ENCODE peak calls at places on chromosomes 16 and 17, in seven cellular contexts. One of them, this sample, is unnamed.

GRCh38 chr17:48505788-48506187 is 25.0 kb downstream of the HOXB1 start:
- DNase-seq in tibial nerve: no peak
- DNase-seq in cardiac muscle cell: peak
- DNase-seq in A673: peak
- DNase-seq in psoas muscle: no peak
- DNase-seq in pancreas: no peak
- DNase-seq in A549: peak
- DNase-seq in this sample: no peak

GRCh38 chr17:7220593-7221280 is 999 bp downstream of the ACADVL start:
- DNase-seq in cardiac muscle cell: peak
- DNase-seq in psoas muscle: peak
- DNase-seq in A673: peak
- DNase-seq in A549: peak
- DNase-seq in pancreas: no peak
- DNase-seq in tibial nerve: no peak
- DNase-seq in this sample: peak

GRCh38 chr16:53952215-53953208 is 248.6 kb downstream of the FTO start:
- DNase-seq in tibial nerve: no peak
- DNase-seq in A673: peak
- DNase-seq in psoas muscle: no peak
- DNase-seq in pancreas: no peak
- DNase-seq in cardiac muscle cell: no peak
- DNase-seq in A549: no peak
- DNase-seq in this sample: no peak

GRCh38 chr17:38322156-38322779 is 21.5 kb downstream of the GPR179 start:
- DNase-seq in A673: peak
- DNase-seq in cardiac muscle cell: peak
- DNase-seq in A549: peak
- DNase-seq in pancreas: peak
- DNase-seq in tibial nerve: peak
- DNase-seq in psoas muscle: peak
- DNase-seq in this sample: peak

GRCh38 chr16:70734522-70734921 is 48.7 kb upstream of the MTSS2 start:
- DNase-seq in A673: no peak
- DNase-seq in psoas muscle: no peak
- DNase-seq in tibial nerve: no peak
- DNase-seq in A549: no peak
- DNase-seq in cardiac muscle cell: no peak
- DNase-seq in pancreas: no peak
- DNase-seq in this sample: no peak

GRCh38 chr17:74981979-74982662 is 5.3 kb upstream of the CDR2L start:
- DNase-seq in A673: peak
- DNase-seq in pancreas: peak
- DNase-seq in psoas muscle: peak
- DNase-seq in cardiac muscle cell: peak
- DNase-seq in A549: peak
- DNase-seq in tibial nerve: peak
- DNase-seq in this sample: peak

GRCh38 chr17:5282639-5283217 is 644 bp downstream of the RABEP1 start:
- DNase-seq in tibial nerve: no peak
- DNase-seq in cardiac muscle cell: peak
- DNase-seq in pancreas: no peak
- DNase-seq in psoas muscle: peak
- DNase-seq in A673: peak
- DNase-seq in A549: no peak
- DNase-seq in this sample: peak

GRCh38 chr17:4968166-4968915 is 724 bp upstream of the SPAG7 start:
- DNase-seq in cardiac muscle cell: peak
- DNase-seq in tibial nerve: no peak
- DNase-seq in psoas muscle: no peak
- DNase-seq in pancreas: no peak
- DNase-seq in A673: no peak
- DNase-seq in A549: peak
- DNase-seq in this sample: no peak

GRCh38 chr16:57619606-57620315 is 8.7 kb upstream of the ADGRG1 start:
- DNase-seq in A673: no peak
- DNase-seq in psoas muscle: no peak
- DNase-seq in A549: no peak
- DNase-seq in tibial nerve: no peak
- DNase-seq in cardiac muscle cell: no peak
- DNase-seq in pancreas: peak
- DNase-seq in this sample: peak

GRCh38 chr17:43753488-43754129 is 5.0 kb downstream of the SOST start:
- DNase-seq in tibial nerve: no peak
- DNase-seq in A549: no peak
- DNase-seq in cardiac muscle cell: no peak
- DNase-seq in A673: no peak
- DNase-seq in psoas muscle: no peak
- DNase-seq in pancreas: no peak
- DNase-seq in this sample: no peak

GRCh38 chr16:28294201-28294600 is 1.9 kb downstream of the SBK1 start:
- DNase-seq in tibial nerve: no peak
- DNase-seq in A549: no peak
- DNase-seq in A673: no peak
- DNase-seq in psoas muscle: no peak
- DNase-seq in cardiac muscle cell: no peak
- DNase-seq in pancreas: no peak
- DNase-seq in this sample: no peak

GRCh38 chr16:2237552-2238395 is 1.5 kb downstream of the DNASE1L2 start:
- DNase-seq in pancreas: no peak
- DNase-seq in A549: no peak
- DNase-seq in A673: no peak
- DNase-seq in cardiac muscle cell: no peak
- DNase-seq in psoas muscle: no peak
- DNase-seq in tibial nerve: no peak
- DNase-seq in this sample: no peak

GRCh38 chr16:47309581-47310312 is 151.1 kb downstream of the ITFG1 start:
- DNase-seq in pancreas: no peak
- DNase-seq in A549: no peak
- DNase-seq in tibial nerve: no peak
- DNase-seq in psoas muscle: no peak
- DNase-seq in A673: no peak
- DNase-seq in cardiac muscle cell: no peak
- DNase-seq in this sample: no peak

GRCh38 chr16:1169285-1170075 is 16.6 kb downstream of the CACNA1H start:
- DNase-seq in psoas muscle: no peak
- DNase-seq in pancreas: no peak
- DNase-seq in A673: no peak
- DNase-seq in A549: no peak
- DNase-seq in cardiac muscle cell: peak
- DNase-seq in tibial nerve: no peak
- DNase-seq in this sample: no peak

GRCh38 chr17:78358538-78359215 is 1.2 kb downstream of the SOCS3 start:
- DNase-seq in A549: no peak
- DNase-seq in pancreas: no peak
- DNase-seq in psoas muscle: no peak
- DNase-seq in A673: peak
- DNase-seq in tibial nerve: no peak
- DNase-seq in cardiac muscle cell: peak
- DNase-seq in this sample: peak

GRCh38 chr17:13393841-13394710 is 207.7 kb downstream of the HS3ST3A1 start:
- DNase-seq in pancreas: no peak
- DNase-seq in A673: no peak
- DNase-seq in cardiac muscle cell: peak
- DNase-seq in psoas muscle: no peak
- DNase-seq in A549: no peak
- DNase-seq in tibial nerve: no peak
- DNase-seq in this sample: no peak

GRCh38 chr17:78226752-78227454 is 4.5 kb upstream of the TMEM235 start:
- DNase-seq in psoas muscle: no peak
- DNase-seq in tibial nerve: no peak
- DNase-seq in pancreas: no peak
- DNase-seq in A549: no peak
- DNase-seq in cardiac muscle cell: no peak
- DNase-seq in A673: no peak
- DNase-seq in this sample: peak

GRCh38 chr17:31678431-31678830 is 180.6 kb downstream of the COPRS start:
- DNase-seq in pancreas: no peak
- DNase-seq in A549: no peak
- DNase-seq in tibial nerve: no peak
- DNase-seq in cardiac muscle cell: no peak
- DNase-seq in psoas muscle: peak
- DNase-seq in A673: no peak
- DNase-seq in this sample: no peak

GRCh38 chr17:60598001-60598736 is 1.8 kb upstream of the PPM1D start:
- DNase-seq in tibial nerve: no peak
- DNase-seq in cardiac muscle cell: no peak
- DNase-seq in A549: no peak
- DNase-seq in pancreas: no peak
- DNase-seq in A673: no peak
- DNase-seq in psoas muscle: no peak
- DNase-seq in this sample: peak

GRCh38 chr17:61238455-61238933 is 161.1 kb upstream of the TBX2 start:
- DNase-seq in cardiac muscle cell: no peak
- DNase-seq in pancreas: no peak
- DNase-seq in A549: no peak
- DNase-seq in A673: no peak
- DNase-seq in psoas muscle: no peak
- DNase-seq in tibial nerve: no peak
- DNase-seq in this sample: no peak

GRCh38 chr17:7351665-7352558 is at the start of gene KCTD11:
- DNase-seq in A549: peak
- DNase-seq in psoas muscle: peak
- DNase-seq in tibial nerve: peak
- DNase-seq in pancreas: peak
- DNase-seq in A673: peak
- DNase-seq in cardiac muscle cell: peak
- DNase-seq in this sample: peak

GRCh38 chr16:87662254-87663204 is 60.2 kb downstream of the JPH3 start:
- DNase-seq in A673: no peak
- DNase-seq in cardiac muscle cell: no peak
- DNase-seq in A549: no peak
- DNase-seq in psoas muscle: no peak
- DNase-seq in pancreas: no peak
- DNase-seq in tibial nerve: no peak
- DNase-seq in this sample: no peak

GRCh38 chr16:4660454-4661007 is 32.8 kb upstream of the NUDT16L1 start:
- DNase-seq in tibial nerve: no peak
- DNase-seq in psoas muscle: peak
- DNase-seq in pancreas: no peak
- DNase-seq in A549: no peak
- DNase-seq in cardiac muscle cell: peak
- DNase-seq in A673: peak
- DNase-seq in this sample: no peak

DNA sequence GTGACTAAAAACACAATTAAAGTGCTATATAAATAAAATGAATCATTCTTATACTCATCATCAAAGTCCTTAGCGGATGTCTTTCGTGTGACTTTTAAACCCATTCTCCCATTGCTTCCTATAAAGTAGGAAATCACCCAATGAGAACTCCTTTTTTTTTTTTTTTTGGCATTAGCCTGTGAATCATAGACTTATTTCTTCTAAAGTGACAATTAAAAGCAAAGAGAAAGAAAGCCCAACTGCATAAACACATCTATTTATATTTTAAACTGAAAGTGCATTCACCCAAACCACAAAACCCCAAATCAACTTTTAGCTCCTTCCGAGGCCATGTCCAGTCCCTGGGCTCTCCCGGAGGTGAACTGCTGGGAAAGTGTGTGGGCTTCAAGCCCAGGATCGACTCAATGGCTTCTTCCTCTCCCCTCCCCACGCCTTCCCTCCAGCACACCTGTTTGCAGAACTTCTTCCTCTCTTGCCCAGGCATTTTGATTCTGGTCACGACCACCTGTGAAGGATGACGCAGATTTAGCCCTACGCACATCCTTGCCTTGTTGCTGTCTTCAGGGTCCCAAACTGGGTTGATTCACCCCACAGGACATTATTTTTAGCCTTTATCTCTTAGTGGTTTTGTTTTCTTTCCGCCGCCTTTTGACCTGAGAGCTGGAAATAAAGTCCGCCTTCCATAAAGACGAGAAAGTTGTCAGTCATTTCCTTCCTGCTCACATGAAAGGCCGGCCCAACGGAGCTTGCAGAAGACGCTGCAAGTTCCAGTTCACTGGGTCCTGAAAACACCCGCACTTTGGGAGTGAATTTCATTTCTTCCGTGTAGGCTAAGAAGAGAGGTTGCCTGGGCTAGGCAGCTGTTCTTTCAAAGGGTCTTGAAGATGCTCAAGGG is 166.8 kb downstream of the MAP2K6 start:
- DNase-seq in cardiac muscle cell: no peak
- DNase-seq in A549: no peak
- DNase-seq in pancreas: no peak
- DNase-seq in psoas muscle: no peak
- DNase-seq in tibial nerve: no peak
- DNase-seq in A673: no peak
- DNase-seq in this sample: no peak
- H3K27ac ChIP-seq in cardiac muscle cell: no peak
- H3K27ac ChIP-seq in A549: no peak
- H3K27ac ChIP-seq in pancreas: no peak
- H3K27ac ChIP-seq in psoas muscle: no peak
- H3K27ac ChIP-seq in tibial nerve: no peak
- H3K27ac ChIP-seq in A673: no peak
- H3K27ac ChIP-seq in this sample: no peak

GRCh38 chr17:9928601-9929341 is 23.7 kb upstream of the RCVRN start:
- DNase-seq in A549: peak
- DNase-seq in tibial nerve: no peak
- DNase-seq in A673: peak
- DNase-seq in pancreas: no peak
- DNase-seq in cardiac muscle cell: peak
- DNase-seq in psoas muscle: no peak
- DNase-seq in this sample: no peak
- TF ChIP-seq CTCF in A549: peak
- TF ChIP-seq CTCF in tibial nerve: no peak
- TF ChIP-seq CTCF in A673: peak
- TF ChIP-seq CTCF in pancreas: no peak
- TF ChIP-seq CTCF in cardiac muscle cell: peak
- TF ChIP-seq CTCF in psoas muscle: peak
- TF ChIP-seq CTCF in this sample: no peak

GRCh38 chr16:69031877-69032301 is 73.6 kb upstream of the HAS3 start:
- DNase-seq in pancreas: peak
- DNase-seq in A549: no peak
- DNase-seq in A673: no peak
- DNase-seq in tibial nerve: no peak
- DNase-seq in cardiac muscle cell: no peak
- DNase-seq in psoas muscle: no peak
- DNase-seq in this sample: peak
- H3K27ac ChIP-seq in pancreas: no peak
- H3K27ac ChIP-seq in A549: peak
- H3K27ac ChIP-seq in A673: no peak
- H3K27ac ChIP-seq in tibial nerve: no peak
- H3K27ac ChIP-seq in cardiac muscle cell: no peak
- H3K27ac ChIP-seq in psoas muscle: no peak
- H3K27ac ChIP-seq in this sample: peak

DNA sequence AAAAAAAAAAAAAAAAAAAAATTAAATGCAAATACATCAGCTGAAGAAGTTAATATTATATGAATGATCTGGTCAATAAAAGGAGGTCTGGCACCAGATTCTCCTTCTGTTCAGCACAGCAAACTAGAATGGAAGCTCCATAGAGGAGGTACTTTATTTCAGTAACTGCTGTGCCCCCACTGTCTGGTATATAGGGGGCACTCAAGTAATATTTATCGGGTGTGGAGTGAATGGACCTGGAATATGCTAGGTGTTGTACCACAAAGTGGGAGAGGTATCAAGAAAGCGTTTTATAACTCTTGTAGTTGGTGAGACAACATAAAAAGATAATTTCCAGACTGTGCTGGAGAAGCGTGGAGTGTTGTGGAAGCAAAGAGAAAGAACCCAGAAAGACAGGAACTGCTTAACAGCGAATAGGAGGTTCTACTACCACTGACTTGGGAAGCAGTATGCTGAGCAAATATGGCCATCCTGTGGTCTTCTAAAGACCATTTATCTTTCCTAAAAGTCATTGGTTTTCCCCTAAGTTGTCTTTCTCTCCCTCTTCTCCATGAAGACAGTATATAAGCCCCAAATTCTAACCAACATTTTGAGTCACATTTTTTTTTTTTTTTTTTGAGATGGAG is 12.2 kb upstream of the PRKCA start:
- DNase-seq in tibial nerve: no peak
- DNase-seq in psoas muscle: no peak
- DNase-seq in pancreas: no peak
- DNase-seq in A549: no peak
- DNase-seq in A673: peak
- DNase-seq in cardiac muscle cell: no peak
- DNase-seq in this sample: no peak
- TF ChIP-seq CTCF in tibial nerve: no peak
- TF ChIP-seq CTCF in psoas muscle: peak
- TF ChIP-seq CTCF in pancreas: no peak
- TF ChIP-seq CTCF in A549: peak
- TF ChIP-seq CTCF in A673: peak
- TF ChIP-seq CTCF in cardiac muscle cell: peak
- TF ChIP-seq CTCF in this sample: no peak